ENCODE peak calls at places on chromosome 2, in seven cellular contexts. D is HepG2; Z is heart left ventricle; S is gastrocnemius medialis; L is IMR-90; G is mucosa of descending colon; E is CD4-positive, alpha-beta T cell. K is an unnamed sample.

GRCh38 chr2:200852605-200853004 is 11.9 kb downstream of the CLK1 start:
- ATAC-seq in G (no peak), S (no peak), E (peak), Z (no peak), D (no peak), L (no peak), K (no peak)

GRCh38 chr2:120669121-120669952 is 66.3 kb upstream of the GLI2 start:
- ATAC-seq in G (peak), L (peak), Z (no peak), E (no peak), D (peak), S (no peak), K (peak)

GRCh38 chr2:120892967-120893667 is 157.4 kb downstream of the GLI2 start:
- ATAC-seq in G (no peak), D (no peak), Z (no peak), E (no peak), L (peak), S (peak), K (no peak)

GRCh38 chr2:208548689-208549088 is 142.1 kb downstream of the PTH2R start:
- ATAC-seq in Z (no peak), G (no peak), L (no peak), E (no peak), D (no peak), S (no peak), K (no peak)

GRCh38 chr2:232689152-232689910 is 7.8 kb upstream of the GIGYF2 start:
- ATAC-seq in E (no peak), D (no peak), L (peak), G (peak), S (peak), Z (peak), K (no peak)

GRCh38 chr2:207819839-207820784 is 50.4 kb upstream of the FZD5 start:
- ATAC-seq in E (no peak), G (peak), D (peak), Z (no peak), S (no peak), L (no peak), K (no peak)

GRCh38 chr2:168183308-168183997 is 63.9 kb downstream of the STK39 start:
- ATAC-seq in S (no peak), L (no peak), D (no peak), Z (no peak), E (no peak), G (no peak), K (no peak)

GRCh38 chr2:98558852-98559530 is 49.3 kb downstream of the COA5 start:
- ATAC-seq in D (no peak), S (no peak), G (no peak), Z (no peak), L (no peak), E (no peak), K (no peak)

GRCh38 chr2:117820444-117820843 is 6.0 kb downstream of the DDX18 start:
- ATAC-seq in E (peak), L (no peak), D (no peak), Z (no peak), S (no peak), G (no peak), K (no peak)

GRCh38 chr2:108268001-108268400 is 20.7 kb upstream of the SULT1C2 start:
- ATAC-seq in Z (no peak), E (no peak), G (peak), L (peak), S (no peak), D (no peak), K (no peak)

GRCh38 chr2:16638941-16639340 is 26.7 kb downstream of the CYRIA start:
- ATAC-seq in G (no peak), L (no peak), D (no peak), E (peak), S (no peak), Z (no peak), K (no peak)

GRCh38 chr2:63023444-63023843 is 27.2 kb upstream of the OTX1 start:
- ATAC-seq in E (no peak), G (peak), L (peak), D (peak), Z (no peak), S (no peak), K (no peak)

GRCh38 chr2:32735370-32735769 is 107.5 kb downstream of the TTC27 start:
- ATAC-seq in E (no peak), G (no peak), D (no peak), Z (no peak), S (no peak), L (peak), K (no peak)

GRCh38 chr2:65934992-65935629 is 499.8 kb upstream of the MEIS1 start:
- ATAC-seq in L (no peak), D (no peak), S (no peak), Z (no peak), G (no peak), E (no peak), K (no peak)

GRCh38 chr2:30421026-30421425 is 26.0 kb upstream of the LCLAT1 start:
- ATAC-seq in D (no peak), E (no peak), L (no peak), G (no peak), S (no peak), Z (no peak), K (no peak)

GRCh38 chr2:168742258-168742932 is 60.0 kb upstream of the NOSTRIN start:
- ATAC-seq in G (no peak), Z (peak), S (no peak), E (no peak), D (no peak), L (no peak), K (no peak)

GRCh38 chr2:11996618-11997017 is 250.2 kb downstream of the LPIN1 start:
- ATAC-seq in D (no peak), E (no peak), S (no peak), G (no peak), Z (no peak), L (no peak), K (no peak)

GRCh38 chr2:30801821-30802455 is 5.3 kb downstream of the CAPN13 start:
- ATAC-seq in Z (no peak), L (no peak), G (no peak), D (no peak), S (no peak), E (no peak), K (no peak)

GRCh38 chr2:206831442-206831995 is 66.1 kb downstream of the FASTKD2 start:
- ATAC-seq in G (no peak), E (no peak), L (no peak), S (no peak), D (peak), Z (no peak), K (no peak)

GRCh38 chr2:216695401-216695821 is at the start of gene IGFBP5:
- ATAC-seq in E (no peak), D (no peak), Z (peak), L (peak), S (peak), G (peak), K (peak)

GRCh38 chr2:62857139-62857931 is 151.8 kb downstream of the EHBP1 start:
- ATAC-seq in S (no peak), L (no peak), D (no peak), G (no peak), Z (no peak), E (no peak), K (no peak)

GRCh38 chr2:152481881-152482280 is 146.9 kb downstream of the FMNL2 start:
- ATAC-seq in Z (no peak), D (peak), E (no peak), L (no peak), S (peak), G (peak), K (no peak)

GRCh38 chr2:54904836-54905235 is 145.4 kb downstream of the RTN4 start:
- ATAC-seq in Z (no peak), E (no peak), L (no peak), S (peak), G (peak), D (peak), K (no peak)

GRCh38 chr2:107078584-107078983 is 192.6 kb upstream of the ST6GAL2 start:
- ATAC-seq in L (no peak), E (no peak), Z (no peak), G (no peak), D (no peak), S (no peak), K (no peak)

GRCh38 chr2:41502752-41503151 is 545.1 kb upstream of the PKDCC start:
- ATAC-seq in G (no peak), D (no peak), L (no peak), S (no peak), E (no peak), Z (no peak), K (no peak)

GRCh38 chr2:177265834-177266817 is 1.6 kb upstream of the NFE2L2 start:
- ATAC-seq in G (no peak), Z (no peak), S (no peak), L (no peak), D (no peak), E (no peak), K (no peak)

GRCh38 chr2:131058905-131059304 is 34.4 kb downstream of the FAM168B start:
- ATAC-seq in L (no peak), Z (no peak), G (no peak), D (no peak), S (no peak), E (no peak), K (no peak)

GRCh38 chr2:108910541-108911396 is 78.3 kb downstream of the EDAR start:
- ATAC-seq in Z (no peak), G (no peak), D (peak), L (no peak), S (no peak), E (no peak), K (no peak)

GRCh38 chr2:16719409-16719808 is 53.8 kb upstream of the CYRIA start:
- ATAC-seq in D (no peak), S (no peak), Z (no peak), L (no peak), E (no peak), G (no peak), K (no peak)

GRCh38 chr2:138711812-138712211 is 68.4 kb downstream of the NXPH2 start:
- ATAC-seq in D (no peak), L (no peak), E (no peak), S (no peak), Z (no peak), G (no peak), K (no peak)

GRCh38 chr2:34787341-34787740 is 1188.2 kb upstream of the FAM98A start:
- ATAC-seq in D (no peak), E (no peak), G (no peak), S (no peak), L (no peak), Z (no peak), K (no peak)

GRCh38 chr2:31943636-31944225 is 67.1 kb downstream of the MEMO1 start:
- ATAC-seq in S (no peak), E (no peak), L (no peak), G (no peak), Z (no peak), D (no peak), K (no peak)

GRCh38 chr2:125086313-125087184 is 1061.5 kb downstream of the CNTNAP5 start:
- ATAC-seq in Z (no peak), S (no peak), L (no peak), G (peak), E (no peak), D (peak), K (no peak)

GRCh38 chr2:215756351-215756731 is 257.0 kb downstream of the MREG start:
- ATAC-seq in G (no peak), E (no peak), Z (no peak), D (no peak), S (no peak), L (no peak), K (no peak)

GRCh38 chr2:125959047-125959446 is 696.9 kb upstream of the GYPC start:
- ATAC-seq in E (no peak), L (no peak), D (no peak), G (no peak), S (no peak), Z (no peak), K (no peak)

GRCh38 chr2:195333869-195334268 is 323.2 kb upstream of the SLC39A10 start:
- ATAC-seq in Z (no peak), S (no peak), D (no peak), E (no peak), G (no peak), L (no peak), K (no peak)

GRCh38 chr2:60440761-60441160 is 112.7 kb downstream of the BCL11A start:
- ATAC-seq in E (no peak), S (no peak), L (peak), Z (no peak), G (no peak), D (no peak), K (no peak)

GRCh38 chr2:73907840-73908452 is 15.1 kb downstream of the ACTG2 start:
- ATAC-seq in L (peak), G (peak), E (peak), Z (no peak), S (no peak), D (peak), K (peak)

GRCh38 chr2:157782057-157782845 is 93.9 kb downstream of the ACVR1 start:
- ATAC-seq in L (peak), E (peak), S (peak), G (no peak), D (peak), Z (peak), K (no peak)
- TF ChIP-seq CTCF in L (peak), E (peak), S (peak), G (no peak), D (no peak), Z (peak), K (peak)

DNA sequence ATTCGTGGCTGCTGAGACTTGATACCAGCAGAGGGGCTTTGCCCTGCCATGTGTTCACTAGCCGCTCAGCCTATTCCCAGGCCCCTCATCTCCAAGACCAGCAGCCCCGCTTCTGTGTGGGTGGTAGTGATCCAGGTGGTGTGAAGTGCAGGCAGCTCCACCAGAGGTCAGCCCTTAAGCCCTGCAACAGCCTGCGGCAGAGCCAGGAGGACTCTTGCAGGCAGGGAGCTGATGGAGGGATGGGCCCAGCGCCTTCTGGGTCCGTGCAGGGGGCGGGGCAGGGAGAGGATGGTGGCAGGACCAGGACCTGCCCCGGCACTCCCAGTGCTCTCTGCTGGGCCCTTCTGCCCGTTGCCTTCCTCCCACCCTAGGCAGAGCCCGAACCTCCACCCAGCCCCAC is 162.0 kb downstream of the SH3BP4 start:
- ATAC-seq in L (no peak), D (peak), E (no peak), Z (no peak), G (no peak), S (no peak), K (no peak)
- TF ChIP-seq CTCF in L (no peak), D (peak), E (no peak), Z (no peak), G (no peak), S (no peak), K (no peak)

DNA sequence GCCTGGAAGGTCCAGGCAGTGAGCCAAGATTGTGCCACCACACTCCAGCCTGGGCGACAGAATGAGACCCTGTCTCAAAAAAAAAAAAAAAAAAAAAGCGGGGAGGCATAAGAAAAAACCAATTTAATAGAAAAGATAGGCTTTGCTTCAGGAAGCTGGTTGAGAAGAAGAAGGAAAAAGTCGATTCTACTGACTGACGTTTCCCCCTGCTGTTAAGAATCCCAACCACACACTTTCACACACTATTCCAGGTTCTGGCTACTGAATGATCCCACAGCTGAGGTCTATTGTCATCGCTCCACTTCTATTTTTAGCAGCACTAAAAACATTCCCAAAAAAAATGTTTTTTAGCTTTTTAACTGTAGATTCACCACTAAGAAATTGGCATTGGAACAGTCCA is 6.7 kb upstream of the CHCHD5 start:
- ATAC-seq in E (no peak), L (no peak), D (peak), G (no peak), Z (no peak), S (no peak), K (no peak)
- TF ChIP-seq CTCF in E (no peak), L (peak), D (peak), G (no peak), Z (no peak), S (no peak), K (no peak)

DNA sequence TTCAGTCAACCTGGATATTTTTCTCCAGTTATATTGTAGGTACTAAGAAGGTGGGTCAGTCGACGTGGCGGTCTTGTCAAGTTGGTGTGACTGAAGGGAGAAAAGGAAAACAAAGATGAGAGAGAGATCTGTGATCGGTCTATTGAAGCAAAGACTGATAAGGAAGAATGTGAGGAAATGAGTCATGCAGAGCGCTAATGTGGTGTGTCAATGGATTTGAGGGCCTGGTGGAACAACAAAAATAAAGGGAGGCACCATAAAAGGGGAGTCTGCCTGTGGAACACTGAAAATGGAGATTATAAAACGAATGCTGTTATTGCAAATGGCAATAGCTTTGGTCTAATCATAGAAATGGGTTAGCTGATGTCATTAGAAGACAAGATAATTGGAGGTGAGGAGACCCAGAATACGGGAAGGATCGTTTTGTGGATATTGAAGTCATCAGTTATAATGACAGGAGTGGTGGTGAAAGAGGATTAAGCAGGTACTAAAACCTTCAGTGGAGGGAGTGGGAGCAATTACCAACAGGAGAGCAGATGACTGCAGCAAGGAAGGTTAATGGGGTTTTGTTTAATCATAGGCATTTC is 599.1 kb upstream of the FSHR start:
- ATAC-seq in G (no peak), D (no peak), E (no peak), L (no peak), S (no peak), Z (no peak), K (no peak)
- TF ChIP-seq CTCF in G (no peak), D (no peak), E (no peak), L (no peak), S (no peak), Z (no peak), K (no peak)

DNA sequence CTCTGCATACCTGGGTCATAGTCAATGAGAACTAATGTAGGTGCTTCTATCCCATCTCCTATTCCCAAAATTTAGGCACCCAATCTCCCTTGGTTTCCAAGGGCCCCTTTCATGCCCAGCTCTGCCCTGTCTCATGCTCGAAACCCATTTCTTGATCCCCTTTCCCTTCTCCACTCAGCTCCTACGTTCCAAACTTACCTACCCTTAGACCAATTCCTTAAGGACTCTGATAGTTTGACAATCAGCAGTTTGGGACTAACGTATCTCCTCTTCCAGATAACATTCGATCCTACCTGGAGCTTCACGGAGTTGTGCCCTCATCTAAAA is 141.4 kb upstream of the LGALSL start:
- ATAC-seq in S (no peak), E (no peak), Z (peak), D (peak), L (peak), G (no peak), K (no peak)
- TF ChIP-seq CTCF in S (no peak), E (no peak), Z (no peak), D (no peak), L (no peak), G (no peak), K (no peak)

GRCh38 chr2:176089843-176090395 is 2.6 kb upstream of the HOXD13 start:
- ATAC-seq in D (no peak), G (no peak), Z (no peak), S (no peak), L (no peak), E (no peak), K (no peak)
- TF ChIP-seq CTCF in D (no peak), G (no peak), Z (no peak), S (no peak), L (no peak), E (no peak), K (no peak)

DNA sequence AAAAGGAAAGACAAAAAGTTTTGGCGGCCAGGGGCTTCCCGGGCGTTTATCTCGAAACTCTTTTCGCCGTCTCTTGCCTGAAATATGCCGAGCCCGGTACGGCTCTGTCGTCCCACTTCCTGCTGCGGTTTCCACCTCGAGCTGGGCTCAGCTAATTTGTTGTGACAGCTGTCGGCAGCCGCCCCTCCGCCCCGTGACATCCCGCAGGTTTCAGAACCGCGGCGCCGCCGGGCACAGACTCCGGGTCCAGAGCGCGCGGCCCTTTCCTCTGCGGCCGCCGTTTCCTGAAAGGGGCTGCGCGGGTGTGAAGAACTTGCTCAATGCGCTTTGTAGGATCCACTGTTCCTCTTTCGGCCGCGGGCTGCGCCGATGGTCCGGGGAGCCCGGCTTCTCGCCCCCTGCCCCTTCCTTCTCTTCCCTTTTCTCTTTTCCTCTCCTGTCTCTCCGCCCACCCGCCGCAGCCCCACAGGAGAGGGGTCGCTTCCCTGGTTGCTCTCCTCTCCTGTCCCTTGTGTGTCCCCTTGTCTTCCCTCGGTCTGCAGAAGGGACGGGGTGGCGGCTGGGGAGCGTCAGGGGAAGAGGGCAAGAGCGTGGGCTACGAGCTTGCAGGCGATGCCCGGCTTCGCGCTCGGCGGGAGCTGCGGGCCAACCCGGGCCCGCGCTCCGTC is 648 bp downstream of the ARID5A start:
- ATAC-seq in Z (no peak), L (peak), E (peak), G (peak), D (peak), S (peak), K (peak)
- TF ChIP-seq CTCF in Z (no peak), L (no peak), E (no peak), G (no peak), D (no peak), S (no peak), K (no peak)

K was measured in gastroesophageal sphincter.